ENCODE peak calls at places on chromosomes 3 and 15, in eight cellular contexts. One of them, this sample, is unnamed.

GRCh38 chr15:82986442-82986780 is 401 bp downstream of the RAMAC start:
- DNase-seq in Karpas-422: peak; percentile 61
- DNase-seq in HFF-Myc: no peak
- DNase-seq in C1 segment of cervical spinal cord: no peak
- DNase-seq in fibroblast of pulmonary artery: no peak
- DNase-seq in Kasumi-1: peak; percentile 31
- DNase-seq in body of pancreas: no peak
- DNase-seq in IMR-90: peak; percentile 22
- DNase-seq in this sample: no peak

GRCh38 chr3:133851266-133851906 is 44.3 kb downstream of the RAB6B start:
- DNase-seq in Karpas-422: peak; percentile 53
- DNase-seq in HFF-Myc: no peak
- DNase-seq in C1 segment of cervical spinal cord: no peak
- DNase-seq in fibroblast of pulmonary artery: no peak
- DNase-seq in Kasumi-1: no peak
- DNase-seq in body of pancreas: no peak
- DNase-seq in IMR-90: no peak
- DNase-seq in this sample: no peak

GRCh38 chr15:49860101-49860500 is 239.3 kb downstream of the DTWD1 start:
- DNase-seq in Karpas-422: no peak
- DNase-seq in HFF-Myc: peak; percentile 93
- DNase-seq in C1 segment of cervical spinal cord: no peak
- DNase-seq in fibroblast of pulmonary artery: no peak
- DNase-seq in Kasumi-1: no peak
- DNase-seq in body of pancreas: no peak
- DNase-seq in IMR-90: peak; percentile 87
- DNase-seq in this sample: no peak

GRCh38 chr15:75201609-75202250 is at the start of gene C15orf39:
- DNase-seq in Karpas-422: peak; percentile 89
- DNase-seq in HFF-Myc: no peak
- DNase-seq in C1 segment of cervical spinal cord: peak; percentile 60
- DNase-seq in fibroblast of pulmonary artery: peak; percentile 73
- DNase-seq in Kasumi-1: peak; percentile 74
- DNase-seq in body of pancreas: peak; percentile 74
- DNase-seq in IMR-90: peak; percentile 52
- DNase-seq in this sample: peak; percentile 71

GRCh38 chr3:107963581-107963980 is 127.2 kb downstream of the CD47 start:
- DNase-seq in Karpas-422: no peak
- DNase-seq in HFF-Myc: no peak
- DNase-seq in C1 segment of cervical spinal cord: no peak
- DNase-seq in fibroblast of pulmonary artery: peak; percentile 72
- DNase-seq in Kasumi-1: no peak
- DNase-seq in body of pancreas: no peak
- DNase-seq in IMR-90: no peak
- DNase-seq in this sample: no peak

GRCh38 chr3:58521002-58521670 is 15.9 kb downstream of the ACOX2 start:
- DNase-seq in Karpas-422: no peak
- DNase-seq in HFF-Myc: no peak
- DNase-seq in C1 segment of cervical spinal cord: no peak
- DNase-seq in fibroblast of pulmonary artery: no peak
- DNase-seq in Kasumi-1: no peak
- DNase-seq in body of pancreas: no peak
- DNase-seq in IMR-90: no peak
- DNase-seq in this sample: no peak

GRCh38 chr3:58864480-58864879 is 185.3 kb downstream of the CFAP20DC start:
- DNase-seq in Karpas-422: no peak
- DNase-seq in HFF-Myc: no peak
- DNase-seq in C1 segment of cervical spinal cord: no peak
- DNase-seq in fibroblast of pulmonary artery: no peak
- DNase-seq in Kasumi-1: no peak
- DNase-seq in body of pancreas: no peak
- DNase-seq in IMR-90: no peak
- DNase-seq in this sample: no peak

GRCh38 chr3:195754141-195754540 is 33.4 kb downstream of the MUC20 start:
- DNase-seq in Karpas-422: no peak
- DNase-seq in HFF-Myc: no peak
- DNase-seq in C1 segment of cervical spinal cord: no peak
- DNase-seq in fibroblast of pulmonary artery: no peak
- DNase-seq in Kasumi-1: no peak
- DNase-seq in body of pancreas: no peak
- DNase-seq in IMR-90: no peak
- DNase-seq in this sample: no peak

GRCh38 chr15:39592500-39592899 is 11.6 kb downstream of the THBS1 start:
- DNase-seq in Karpas-422: no peak
- DNase-seq in HFF-Myc: no peak
- DNase-seq in C1 segment of cervical spinal cord: no peak
- DNase-seq in fibroblast of pulmonary artery: peak; percentile 68
- DNase-seq in Kasumi-1: no peak
- DNase-seq in body of pancreas: no peak
- DNase-seq in IMR-90: peak; percentile 59
- DNase-seq in this sample: no peak

GRCh38 chr3:146524961-146525360 is 19.4 kb downstream of the PLSCR1 start:
- DNase-seq in Karpas-422: no peak
- DNase-seq in HFF-Myc: no peak
- DNase-seq in C1 segment of cervical spinal cord: no peak
- DNase-seq in fibroblast of pulmonary artery: no peak
- DNase-seq in Kasumi-1: no peak
- DNase-seq in body of pancreas: no peak
- DNase-seq in IMR-90: no peak
- DNase-seq in this sample: no peak

GRCh38 chr15:57604502-57604901 is 12.8 kb downstream of the MYZAP start:
- DNase-seq in Karpas-422: no peak
- DNase-seq in HFF-Myc: no peak
- DNase-seq in C1 segment of cervical spinal cord: no peak
- DNase-seq in fibroblast of pulmonary artery: no peak
- DNase-seq in Kasumi-1: no peak
- DNase-seq in body of pancreas: peak; percentile 86
- DNase-seq in IMR-90: no peak
- DNase-seq in this sample: no peak

GRCh38 chr15:68637755-68638405 is 59.1 kb downstream of the CORO2B start:
- DNase-seq in Karpas-422: no peak
- DNase-seq in HFF-Myc: peak; percentile 30
- DNase-seq in C1 segment of cervical spinal cord: no peak
- DNase-seq in fibroblast of pulmonary artery: peak; percentile 83
- DNase-seq in Kasumi-1: no peak
- DNase-seq in body of pancreas: no peak
- DNase-seq in IMR-90: peak; percentile 48
- DNase-seq in this sample: peak; percentile 52

GRCh38 chr15:41790756-41791546 is 16.7 kb downstream of the MAPKBP1 start:
- DNase-seq in Karpas-422: no peak
- DNase-seq in HFF-Myc: peak; percentile 74
- DNase-seq in C1 segment of cervical spinal cord: no peak
- DNase-seq in fibroblast of pulmonary artery: peak; percentile 78
- DNase-seq in Kasumi-1: no peak
- DNase-seq in body of pancreas: no peak
- DNase-seq in IMR-90: peak; percentile 79
- DNase-seq in this sample: no peak

GRCh38 chr3:108031893-108032292 is 58.9 kb downstream of the CD47 start:
- DNase-seq in Karpas-422: no peak
- DNase-seq in HFF-Myc: no peak
- DNase-seq in C1 segment of cervical spinal cord: no peak
- DNase-seq in fibroblast of pulmonary artery: no peak
- DNase-seq in Kasumi-1: no peak
- DNase-seq in body of pancreas: no peak
- DNase-seq in IMR-90: peak; percentile 52
- DNase-seq in this sample: no peak

GRCh38 chr15:31469801-31470545 is 143.3 kb downstream of the KLF13 start:
- DNase-seq in Karpas-422: no peak
- DNase-seq in HFF-Myc: no peak
- DNase-seq in C1 segment of cervical spinal cord: no peak
- DNase-seq in fibroblast of pulmonary artery: no peak
- DNase-seq in Kasumi-1: no peak
- DNase-seq in body of pancreas: no peak
- DNase-seq in IMR-90: no peak
- DNase-seq in this sample: peak; percentile 15

GRCh38 chr15:25242957-25243799 is 195.6 kb downstream of the UBE3A start:
- DNase-seq in Karpas-422: no peak
- DNase-seq in HFF-Myc: no peak
- DNase-seq in C1 segment of cervical spinal cord: no peak
- DNase-seq in fibroblast of pulmonary artery: no peak
- DNase-seq in Kasumi-1: no peak
- DNase-seq in body of pancreas: peak; percentile 5
- DNase-seq in IMR-90: no peak
- DNase-seq in this sample: no peak

GRCh38 chr3:132268956-132269355 is 48.3 kb upstream of the ACP3 start:
- DNase-seq in Karpas-422: peak; percentile 65
- DNase-seq in HFF-Myc: no peak
- DNase-seq in C1 segment of cervical spinal cord: no peak
- DNase-seq in fibroblast of pulmonary artery: peak; percentile 47
- DNase-seq in Kasumi-1: peak; percentile 33
- DNase-seq in body of pancreas: no peak
- DNase-seq in IMR-90: peak; percentile 35
- DNase-seq in this sample: no peak

GRCh38 chr3:182843478-182843877 is 50.2 kb downstream of the ATP11B start:
- DNase-seq in Karpas-422: no peak
- DNase-seq in HFF-Myc: no peak
- DNase-seq in C1 segment of cervical spinal cord: no peak
- DNase-seq in fibroblast of pulmonary artery: no peak
- DNase-seq in Kasumi-1: no peak
- DNase-seq in body of pancreas: no peak
- DNase-seq in IMR-90: peak; percentile 11
- DNase-seq in this sample: no peak

GRCh38 chr15:83018477-83018876 is 7.0 kb upstream of the C15orf40 start:
- DNase-seq in Karpas-422: no peak
- DNase-seq in HFF-Myc: no peak
- DNase-seq in C1 segment of cervical spinal cord: no peak
- DNase-seq in fibroblast of pulmonary artery: no peak
- DNase-seq in Kasumi-1: peak; percentile 10
- DNase-seq in body of pancreas: no peak
- DNase-seq in IMR-90: peak; percentile 28
- DNase-seq in this sample: no peak

GRCh38 chr3:194632211-194632982 is 822 bp downstream of the TMEM44 start:
- DNase-seq in Karpas-422: no peak
- DNase-seq in HFF-Myc: no peak
- DNase-seq in C1 segment of cervical spinal cord: no peak
- DNase-seq in fibroblast of pulmonary artery: peak; percentile 59
- DNase-seq in Kasumi-1: peak; percentile 33
- DNase-seq in body of pancreas: peak; percentile 2
- DNase-seq in IMR-90: peak; percentile 38
- DNase-seq in this sample: peak; percentile 71

GRCh38 chr3:44915702-44916438 is 41.5 kb downstream of the TGM4 start:
- DNase-seq in Karpas-422: no peak
- DNase-seq in HFF-Myc: no peak
- DNase-seq in C1 segment of cervical spinal cord: no peak
- DNase-seq in fibroblast of pulmonary artery: peak; percentile 33
- DNase-seq in Kasumi-1: no peak
- DNase-seq in body of pancreas: no peak
- DNase-seq in IMR-90: peak; percentile 25
- DNase-seq in this sample: no peak

GRCh38 chr15:52667597-52667996 is 11.6 kb downstream of the ATOSA start:
- DNase-seq in Karpas-422: no peak
- DNase-seq in HFF-Myc: no peak
- DNase-seq in C1 segment of cervical spinal cord: no peak
- DNase-seq in fibroblast of pulmonary artery: no peak
- DNase-seq in Kasumi-1: no peak
- DNase-seq in body of pancreas: no peak
- DNase-seq in IMR-90: no peak
- DNase-seq in this sample: no peak

GRCh38 chr3:147387550-147388394 is 18.6 kb downstream of the ZIC4 start:
- DNase-seq in Karpas-422: no peak
- DNase-seq in HFF-Myc: no peak
- DNase-seq in C1 segment of cervical spinal cord: no peak
- DNase-seq in fibroblast of pulmonary artery: no peak
- DNase-seq in Kasumi-1: no peak
- DNase-seq in body of pancreas: no peak
- DNase-seq in IMR-90: no peak
- DNase-seq in this sample: no peak

GRCh38 chr3:43288366-43288765 is 2.0 kb downstream of the SNRK start:
- DNase-seq in Karpas-422: peak; percentile 69
- DNase-seq in HFF-Myc: no peak
- DNase-seq in C1 segment of cervical spinal cord: no peak
- DNase-seq in fibroblast of pulmonary artery: peak; percentile 48
- DNase-seq in Kasumi-1: peak; percentile 37
- DNase-seq in body of pancreas: no peak
- DNase-seq in IMR-90: peak; percentile 59
- DNase-seq in this sample: no peak

This sample was measured in colonic mucosa.